ENCODE peak calls at places on chromosomes 3 and 15, in eight cellular contexts. One of them, this sample, is unnamed.

GRCh38 chr15:57735406-57735805 is 28.9 kb downstream of the POLR2M start:
- DNase-seq in astrocyte of the cerebellum: no peak
- DNase-seq in AG04450: no peak
- DNase-seq in epithelial cell of esophagus: no peak
- DNase-seq in astrocyte: no peak
- DNase-seq in adrenal gland: no peak
- DNase-seq in astrocyte of the spinal cord: no peak
- DNase-seq in heart left ventricle: no peak
- DNase-seq in this sample: no peak

GRCh38 chr15:29822100-29822684 is at the start of gene TJP1:
- DNase-seq in astrocyte of the cerebellum: no peak
- DNase-seq in AG04450: peak
- DNase-seq in epithelial cell of esophagus: peak
- DNase-seq in astrocyte: peak
- DNase-seq in adrenal gland: peak
- DNase-seq in astrocyte of the spinal cord: peak
- DNase-seq in heart left ventricle: peak
- DNase-seq in this sample: no peak

GRCh38 chr3:39166134-39166710 is 12.8 kb upstream of the CSRNP1 start:
- DNase-seq in astrocyte of the cerebellum: no peak
- DNase-seq in AG04450: no peak
- DNase-seq in epithelial cell of esophagus: peak
- DNase-seq in astrocyte: peak
- DNase-seq in adrenal gland: no peak
- DNase-seq in astrocyte of the spinal cord: peak
- DNase-seq in heart left ventricle: no peak
- DNase-seq in this sample: peak

GRCh38 chr3:16480861-16481569 is 32.5 kb downstream of the RFTN1 start:
- DNase-seq in astrocyte of the cerebellum: no peak
- DNase-seq in AG04450: no peak
- DNase-seq in epithelial cell of esophagus: no peak
- DNase-seq in astrocyte: peak
- DNase-seq in adrenal gland: no peak
- DNase-seq in astrocyte of the spinal cord: peak
- DNase-seq in heart left ventricle: no peak
- DNase-seq in this sample: no peak

GRCh38 chr15:101305820-101306255 is 10.8 kb upstream of the SNRPA1 start:
- DNase-seq in astrocyte of the cerebellum: no peak
- DNase-seq in AG04450: no peak
- DNase-seq in epithelial cell of esophagus: no peak
- DNase-seq in astrocyte: no peak
- DNase-seq in adrenal gland: no peak
- DNase-seq in astrocyte of the spinal cord: no peak
- DNase-seq in heart left ventricle: no peak
- DNase-seq in this sample: no peak

GRCh38 chr15:50979041-50979440 is 70.6 kb downstream of the AP4E1 start:
- DNase-seq in astrocyte of the cerebellum: no peak
- DNase-seq in AG04450: no peak
- DNase-seq in epithelial cell of esophagus: no peak
- DNase-seq in astrocyte: peak
- DNase-seq in adrenal gland: no peak
- DNase-seq in astrocyte of the spinal cord: peak
- DNase-seq in heart left ventricle: no peak
- DNase-seq in this sample: no peak

GRCh38 chr15:55846108-55846707 is 103.3 kb upstream of the PRTG start:
- DNase-seq in astrocyte of the cerebellum: peak
- DNase-seq in AG04450: peak
- DNase-seq in epithelial cell of esophagus: peak
- DNase-seq in astrocyte: peak
- DNase-seq in adrenal gland: peak
- DNase-seq in astrocyte of the spinal cord: peak
- DNase-seq in heart left ventricle: no peak
- DNase-seq in this sample: peak

GRCh38 chr3:100263583-100263982 is 2.8 kb downstream of the TBC1D23 start:
- DNase-seq in astrocyte of the cerebellum: no peak
- DNase-seq in AG04450: no peak
- DNase-seq in epithelial cell of esophagus: peak
- DNase-seq in astrocyte: no peak
- DNase-seq in adrenal gland: no peak
- DNase-seq in astrocyte of the spinal cord: no peak
- DNase-seq in heart left ventricle: no peak
- DNase-seq in this sample: no peak

GRCh38 chr15:40293905-40294895 is 11.3 kb upstream of the ANKRD63 start:
- DNase-seq in astrocyte of the cerebellum: no peak
- DNase-seq in AG04450: no peak
- DNase-seq in epithelial cell of esophagus: no peak
- DNase-seq in astrocyte: no peak
- DNase-seq in adrenal gland: no peak
- DNase-seq in astrocyte of the spinal cord: no peak
- DNase-seq in heart left ventricle: peak
- DNase-seq in this sample: no peak

GRCh38 chr3:105688821-105689220 is 180.0 kb downstream of the CBLB start:
- DNase-seq in astrocyte of the cerebellum: no peak
- DNase-seq in AG04450: no peak
- DNase-seq in epithelial cell of esophagus: no peak
- DNase-seq in astrocyte: no peak
- DNase-seq in adrenal gland: no peak
- DNase-seq in astrocyte of the spinal cord: peak
- DNase-seq in heart left ventricle: no peak
- DNase-seq in this sample: no peak

GRCh38 chr15:96122077-96123027 is 208.1 kb upstream of the NR2F2 start:
- DNase-seq in astrocyte of the cerebellum: no peak
- DNase-seq in AG04450: no peak
- DNase-seq in epithelial cell of esophagus: peak
- DNase-seq in astrocyte: peak
- DNase-seq in adrenal gland: no peak
- DNase-seq in astrocyte of the spinal cord: peak
- DNase-seq in heart left ventricle: no peak
- DNase-seq in this sample: no peak

GRCh38 chr15:61749169-61749568 is 311.1 kb downstream of the VPS13C start:
- DNase-seq in astrocyte of the cerebellum: no peak
- DNase-seq in AG04450: no peak
- DNase-seq in epithelial cell of esophagus: peak
- DNase-seq in astrocyte: no peak
- DNase-seq in adrenal gland: no peak
- DNase-seq in astrocyte of the spinal cord: peak
- DNase-seq in heart left ventricle: no peak
- DNase-seq in this sample: no peak

GRCh38 chr15:26842391-26842790 is 24.5 kb upstream of the GABRA5 start:
- DNase-seq in astrocyte of the cerebellum: no peak
- DNase-seq in AG04450: no peak
- DNase-seq in epithelial cell of esophagus: no peak
- DNase-seq in astrocyte: no peak
- DNase-seq in adrenal gland: no peak
- DNase-seq in astrocyte of the spinal cord: no peak
- DNase-seq in heart left ventricle: no peak
- DNase-seq in this sample: no peak

GRCh38 chr15:26841514-26841913 is 25.3 kb upstream of the GABRA5 start:
- DNase-seq in astrocyte of the cerebellum: no peak
- DNase-seq in AG04450: no peak
- DNase-seq in epithelial cell of esophagus: no peak
- DNase-seq in astrocyte: no peak
- DNase-seq in adrenal gland: no peak
- DNase-seq in astrocyte of the spinal cord: no peak
- DNase-seq in heart left ventricle: no peak
- DNase-seq in this sample: no peak

GRCh38 chr15:26841941-26842340 is 24.9 kb upstream of the GABRA5 start:
- DNase-seq in astrocyte of the cerebellum: no peak
- DNase-seq in AG04450: no peak
- DNase-seq in epithelial cell of esophagus: no peak
- DNase-seq in astrocyte: no peak
- DNase-seq in adrenal gland: no peak
- DNase-seq in astrocyte of the spinal cord: no peak
- DNase-seq in heart left ventricle: no peak
- DNase-seq in this sample: no peak

GRCh38 chr15:26844901-26845300 is 22.0 kb upstream of the GABRA5 start:
- DNase-seq in astrocyte of the cerebellum: no peak
- DNase-seq in AG04450: no peak
- DNase-seq in epithelial cell of esophagus: no peak
- DNase-seq in astrocyte: no peak
- DNase-seq in adrenal gland: no peak
- DNase-seq in astrocyte of the spinal cord: no peak
- DNase-seq in heart left ventricle: no peak
- DNase-seq in this sample: no peak

DNA sequence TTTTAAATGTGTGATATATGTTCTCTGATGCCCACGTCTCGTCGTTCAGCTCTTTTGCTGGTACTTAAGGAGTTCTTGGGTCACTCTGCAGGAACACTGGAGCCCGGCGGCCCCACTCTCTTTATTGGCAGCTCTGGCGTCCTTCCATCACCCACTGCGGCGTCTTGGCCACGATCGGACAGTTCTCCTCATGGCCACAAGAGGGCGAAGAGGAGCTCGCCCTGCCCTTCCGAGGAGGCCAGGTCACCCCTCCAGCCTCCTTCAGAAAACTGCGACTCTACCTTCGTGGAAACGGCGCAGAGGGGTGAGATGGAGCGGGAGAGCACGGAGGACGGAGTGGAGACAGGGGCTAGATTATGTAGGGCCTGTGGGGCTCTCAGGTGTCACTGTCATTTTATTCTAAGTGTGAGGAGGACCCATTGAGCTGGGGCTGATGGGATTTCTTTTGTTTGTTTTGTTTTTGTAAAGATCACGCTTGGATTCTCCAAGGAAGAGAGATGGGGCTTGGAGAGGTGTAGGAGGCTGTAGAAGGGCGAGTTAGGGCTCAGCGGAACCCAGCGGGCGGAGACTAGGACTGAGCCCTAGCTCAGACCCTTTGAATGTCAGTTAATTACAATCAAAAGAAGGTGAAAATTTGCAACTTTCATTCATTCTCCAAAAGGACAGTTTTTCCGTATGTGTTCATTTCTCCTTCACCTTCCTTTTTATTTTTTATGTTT is 28.0 kb upstream of the GABRA5 start:
- DNase-seq in astrocyte of the cerebellum: no peak
- DNase-seq in AG04450: no peak
- DNase-seq in epithelial cell of esophagus: no peak
- DNase-seq in astrocyte: no peak
- DNase-seq in adrenal gland: no peak
- DNase-seq in astrocyte of the spinal cord: no peak
- DNase-seq in heart left ventricle: no peak
- DNase-seq in this sample: no peak
- H3K4me3 ChIP-seq in astrocyte of the cerebellum: no peak
- H3K4me3 ChIP-seq in AG04450: no peak
- H3K4me3 ChIP-seq in epithelial cell of esophagus: no peak
- H3K4me3 ChIP-seq in astrocyte: no peak
- H3K4me3 ChIP-seq in adrenal gland: no peak
- H3K4me3 ChIP-seq in astrocyte of the spinal cord: no peak
- H3K4me3 ChIP-seq in heart left ventricle: no peak
- H3K4me3 ChIP-seq in this sample: no peak

GRCh38 chr3:11610044-11610671 is 33.6 kb downstream of the VGLL4 start:
- DNase-seq in astrocyte of the cerebellum: peak
- DNase-seq in AG04450: no peak
- DNase-seq in epithelial cell of esophagus: no peak
- DNase-seq in astrocyte: peak
- DNase-seq in adrenal gland: no peak
- DNase-seq in astrocyte of the spinal cord: peak
- DNase-seq in heart left ventricle: no peak
- DNase-seq in this sample: peak
- H3K4me3 ChIP-seq in astrocyte of the cerebellum: peak
- H3K4me3 ChIP-seq in AG04450: peak
- H3K4me3 ChIP-seq in epithelial cell of esophagus: no peak
- H3K4me3 ChIP-seq in astrocyte: peak
- H3K4me3 ChIP-seq in adrenal gland: no peak
- H3K4me3 ChIP-seq in astrocyte of the spinal cord: peak
- H3K4me3 ChIP-seq in heart left ventricle: no peak
- H3K4me3 ChIP-seq in this sample: no peak

DNA sequence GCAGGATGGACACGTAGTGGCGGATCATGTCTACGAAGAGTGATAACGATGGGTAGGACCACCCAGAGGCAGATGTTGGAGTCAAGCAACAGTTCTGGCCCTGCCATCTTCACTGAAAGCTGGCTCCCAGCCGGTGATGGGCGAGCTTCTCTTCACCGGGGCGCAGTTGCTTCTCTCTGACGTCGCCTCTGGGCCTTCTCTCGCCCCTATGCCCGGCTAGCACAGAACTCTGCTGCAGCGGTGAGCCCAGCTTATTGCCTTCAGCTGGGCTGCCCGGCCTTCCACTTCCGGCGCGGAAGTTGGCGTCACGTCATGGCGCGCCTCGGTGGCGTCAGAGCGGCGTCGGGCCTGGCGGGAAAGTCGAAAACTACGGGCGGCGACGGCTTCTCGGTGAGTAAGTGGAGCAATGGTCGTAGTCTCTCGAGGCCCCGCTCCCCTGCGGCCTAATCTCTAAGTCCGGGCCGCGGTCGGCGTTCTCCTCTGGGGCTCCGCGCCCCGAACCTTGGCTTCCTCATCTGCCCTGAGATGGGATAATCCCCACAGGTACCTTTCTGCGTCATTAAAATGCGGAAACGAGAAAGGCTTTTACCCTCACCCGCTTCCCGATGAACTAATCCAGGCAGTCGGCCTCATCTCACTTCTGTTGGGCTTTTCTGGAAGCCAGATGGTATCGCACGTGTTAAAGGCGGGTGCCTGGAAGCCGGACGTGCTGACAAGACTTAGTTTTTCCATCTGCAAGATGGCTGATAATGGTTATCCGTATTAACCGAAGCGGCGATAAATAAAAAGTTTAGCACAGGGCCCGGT is at the start of gene FANCD2:
- DNase-seq in astrocyte of the cerebellum: peak
- DNase-seq in AG04450: peak
- DNase-seq in epithelial cell of esophagus: peak
- DNase-seq in astrocyte: peak
- DNase-seq in adrenal gland: peak
- DNase-seq in astrocyte of the spinal cord: peak
- DNase-seq in heart left ventricle: peak
- DNase-seq in this sample: no peak
- H3K4me3 ChIP-seq in astrocyte of the cerebellum: peak
- H3K4me3 ChIP-seq in AG04450: peak
- H3K4me3 ChIP-seq in epithelial cell of esophagus: peak
- H3K4me3 ChIP-seq in astrocyte: peak
- H3K4me3 ChIP-seq in adrenal gland: peak
- H3K4me3 ChIP-seq in astrocyte of the spinal cord: peak
- H3K4me3 ChIP-seq in heart left ventricle: peak
- H3K4me3 ChIP-seq in this sample: peak

GRCh38 chr3:157498374-157498773 is 4.8 kb downstream of the VEPH1 start:
- DNase-seq in astrocyte of the cerebellum: no peak
- DNase-seq in AG04450: no peak
- DNase-seq in epithelial cell of esophagus: no peak
- DNase-seq in astrocyte: no peak
- DNase-seq in adrenal gland: no peak
- DNase-seq in astrocyte of the spinal cord: no peak
- DNase-seq in heart left ventricle: no peak
- DNase-seq in this sample: no peak

GRCh38 chr3:157501863-157502262 is 1.4 kb downstream of the VEPH1 start:
- DNase-seq in astrocyte of the cerebellum: no peak
- DNase-seq in AG04450: no peak
- DNase-seq in epithelial cell of esophagus: no peak
- DNase-seq in astrocyte: no peak
- DNase-seq in adrenal gland: no peak
- DNase-seq in astrocyte of the spinal cord: no peak
- DNase-seq in heart left ventricle: no peak
- DNase-seq in this sample: no peak

GRCh38 chr3:157495846-157496245 is 7.4 kb downstream of the VEPH1 start:
- DNase-seq in astrocyte of the cerebellum: no peak
- DNase-seq in AG04450: no peak
- DNase-seq in epithelial cell of esophagus: no peak
- DNase-seq in astrocyte: no peak
- DNase-seq in adrenal gland: no peak
- DNase-seq in astrocyte of the spinal cord: no peak
- DNase-seq in heart left ventricle: no peak
- DNase-seq in this sample: no peak

GRCh38 chr3:157500232-157500631 is 3.0 kb downstream of the VEPH1 start:
- DNase-seq in astrocyte of the cerebellum: no peak
- DNase-seq in AG04450: no peak
- DNase-seq in epithelial cell of esophagus: no peak
- DNase-seq in astrocyte: no peak
- DNase-seq in adrenal gland: no peak
- DNase-seq in astrocyte of the spinal cord: no peak
- DNase-seq in heart left ventricle: no peak
- DNase-seq in this sample: no peak

GRCh38 chr3:157499342-157499963 is 3.8 kb downstream of the VEPH1 start:
- DNase-seq in astrocyte of the cerebellum: no peak
- DNase-seq in AG04450: no peak
- DNase-seq in epithelial cell of esophagus: peak
- DNase-seq in astrocyte: peak
- DNase-seq in adrenal gland: no peak
- DNase-seq in astrocyte of the spinal cord: peak
- DNase-seq in heart left ventricle: no peak
- DNase-seq in this sample: no peak
- H3K4me3 ChIP-seq in astrocyte of the cerebellum: peak
- H3K4me3 ChIP-seq in AG04450: peak
- H3K4me3 ChIP-seq in epithelial cell of esophagus: peak
- H3K4me3 ChIP-seq in astrocyte: peak
- H3K4me3 ChIP-seq in adrenal gland: peak
- H3K4me3 ChIP-seq in astrocyte of the spinal cord: peak
- H3K4me3 ChIP-seq in heart left ventricle: peak
- H3K4me3 ChIP-seq in this sample: peak

This sample was measured in skeletal muscle cell.